ENCODE peak calls at places on chromosomes 11 and 22, in five cellular contexts. Q, Z, M, A and B are unnamed samples.

GRCh38 chr22:50576070-50576469 is 2.2 kb downstream of the CPT1B start:
- DNase-seq in Q (no peak), Z (no peak), M (no peak), A (no peak), B (no peak)

GRCh38 chr11:93229876-93230275 is 32.1 kb upstream of the SLC36A4 start:
- DNase-seq in Q (no peak), Z (no peak), M (no peak), A (no peak), B (no peak)

GRCh38 chr22:50183141-50183971 is 2.4 kb upstream of the TRABD start:
- DNase-seq in Q (no peak), Z (no peak), M (no peak), A (no peak), B (peak)

GRCh38 chr11:75959540-75959939 is 144.5 kb downstream of the UVRAG start:
- DNase-seq in Q (no peak), Z (no peak), M (no peak), A (no peak), B (no peak)

GRCh38 chr11:94330789-94331188 is 26.4 kb downstream of the IZUMO1R start:
- DNase-seq in Q (no peak), Z (no peak), M (no peak), A (no peak), B (no peak)

GRCh38 chr11:84794663-84795443 is 832.3 kb downstream of the DLG2 start:
- DNase-seq in Q (no peak), Z (no peak), M (no peak), A (no peak), B (peak)

GRCh38 chr11:117218133-117218915 is 13.5 kb downstream of the PCSK7 start:
- DNase-seq in Q (no peak), Z (no peak), M (no peak), A (no peak), B (no peak)

GRCh38 chr11:75492181-75492820 is 33.4 kb downstream of the GDPD5 start:
- DNase-seq in Q (no peak), Z (peak), M (peak), A (peak), B (no peak)

GRCh38 chr11:118605116-118605867 is 2.1 kb upstream of the PHLDB1 start:
- DNase-seq in Q (peak), Z (no peak), M (no peak), A (no peak), B (no peak)

GRCh38 chr11:9651899-9652748 is 11.8 kb upstream of the SWAP70 start:
- DNase-seq in Q (no peak), Z (no peak), M (no peak), A (no peak), B (no peak)

GRCh38 chr11:126423154-126423553 is 67.7 kb downstream of the ST3GAL4 start:
- DNase-seq in Q (no peak), Z (no peak), M (no peak), A (no peak), B (no peak)

GRCh38 chr11:27716850-27717249 is 16.6 kb upstream of the BDNF start:
- DNase-seq in Q (no peak), Z (no peak), M (no peak), A (no peak), B (no peak)

GRCh38 chr11:66388746-66389386 is 17.3 kb upstream of the SLC29A2 start:
- DNase-seq in Q (peak), Z (peak), M (peak), A (no peak), B (peak)

GRCh38 chr11:120682026-120682649 is 170.6 kb downstream of the GRIK4 start:
- DNase-seq in Q (no peak), Z (no peak), M (no peak), A (no peak), B (no peak)

GRCh38 chr11:61826930-61827572 is 1.0 kb upstream of the FADS2 start:
- DNase-seq in Q (no peak), Z (no peak), M (no peak), A (no peak), B (no peak)

GRCh38 chr11:95584180-95584579 is 205.4 kb downstream of the FAM76B start:
- DNase-seq in Q (no peak), Z (no peak), M (no peak), A (no peak), B (no peak)

GRCh38 chr11:113275602-113276001 is 38.8 kb upstream of the TTC12 start:
- DNase-seq in Q (no peak), Z (no peak), M (no peak), A (no peak), B (no peak)

GRCh38 chr11:77204792-77205466 is 76.9 kb downstream of the MYO7A start:
- DNase-seq in Q (no peak), Z (no peak), M (no peak), A (peak), B (no peak)

GRCh38 chr11:111947143-111947542 is 10.0 kb downstream of the DIXDC1 start:
- DNase-seq in Q (no peak), Z (no peak), M (no peak), A (no peak), B (no peak)

GRCh38 chr11:128886401-128887119 is 4.6 kb upstream of the KCNJ5 start:
- DNase-seq in Q (no peak), Z (no peak), M (no peak), A (no peak), B (peak)

GRCh38 chr11:45247433-45247832 is 38.7 kb downstream of the SYT13 start:
- DNase-seq in Q (no peak), Z (no peak), M (no peak), A (no peak), B (no peak)

GRCh38 chr11:121082219-121082618 is 18.8 kb upstream of the TECTA start:
- DNase-seq in Q (no peak), Z (no peak), M (no peak), A (no peak), B (no peak)

GRCh38 chr11:36427876-36428275 is 82.2 kb downstream of the TRAF6 start:
- DNase-seq in Q (no peak), Z (no peak), M (no peak), A (no peak), B (no peak)

GRCh38 chr11:64766881-64767280 is 7.1 kb upstream of the PYGM start:
- DNase-seq in Q (no peak), Z (no peak), M (no peak), A (no peak), B (no peak)

GRCh38 chr22:43528601-43529360 is 117.0 kb downstream of the MPPED1 start:
- DNase-seq in Q (no peak), Z (no peak), M (no peak), A (no peak), B (no peak)

GRCh38 chr11:16536513-16536912 is 180.2 kb upstream of the SOX6 start:
- DNase-seq in Q (no peak), Z (no peak), M (no peak), A (no peak), B (peak)

GRCh38 chr11:9796854-9797253 is 133.0 kb downstream of the SWAP70 start:
- DNase-seq in Q (peak), Z (no peak), M (no peak), A (no peak), B (no peak)

GRCh38 chr22:22046370-22046769 is 63.8 kb upstream of the TOP3B start:
- DNase-seq in Q (no peak), Z (no peak), M (no peak), A (no peak), B (no peak)

GRCh38 chr11:133541331-133542095 is 9.2 kb upstream of the OPCML start:
- DNase-seq in Q (no peak), Z (no peak), M (no peak), A (no peak), B (no peak)

GRCh38 chr11:72820439-72821139 is 6.4 kb downstream of the ATG16L2 start:
- DNase-seq in Q (no peak), Z (no peak), M (no peak), A (no peak), B (no peak)

GRCh38 chr22:37230673-37231405 is 13.2 kb downstream of the RAC2 start:
- DNase-seq in Q (no peak), Z (peak), M (peak), A (no peak), B (peak)

GRCh38 chr22:45621836-45622600 is 49.6 kb upstream of the ATXN10 start:
- DNase-seq in Q (no peak), Z (no peak), M (no peak), A (no peak), B (no peak)

GRCh38 chr22:43113516-43114251 is 3.1 kb downstream of the BIK start:
- DNase-seq in Q (no peak), Z (no peak), M (no peak), A (no peak), B (no peak)

GRCh38 chr22:35597692-35598395 is 19.3 kb downstream of the MB start:
- DNase-seq in Q (no peak), Z (no peak), M (no peak), A (no peak), B (peak)

GRCh38 chr22:46416537-46417267 is 81.2 kb downstream of the TRMU start:
- DNase-seq in Q (no peak), Z (no peak), M (no peak), A (no peak), B (no peak)

GRCh38 chr22:40107756-40108437 is 69.8 kb upstream of the TNRC6B start:
- DNase-seq in Q (peak), Z (peak), M (peak), A (no peak), B (no peak)

GRCh38 chr11:1532606-1533341 is 39.3 kb downstream of the DUSP8 start:
- DNase-seq in Q (no peak), Z (no peak), M (no peak), A (no peak), B (no peak)